ENCODE peak calls at places on chromosomes 1 and 21, in seven cellular contexts. One of them, this sample, is unnamed.
A peak's percentile ranks its signal among the peaks of the same experiment; 100 is the strongest.

GRCh38 chr1:213905315-213905714 is 82.5 kb upstream of the PROX1 start:
- DNase-seq in testis: no peak
- DNase-seq in ovary: no peak
- DNase-seq in adrenal gland: no peak
- DNase-seq in stomach: peak; percentile 53
- DNase-seq in GM12891: no peak
- DNase-seq in breast epithelium: no peak
- DNase-seq in this sample: no peak

GRCh38 chr21:31716106-31716505 is 15.8 kb downstream of the SCAF4 start:
- DNase-seq in testis: no peak
- DNase-seq in stomach: no peak
- DNase-seq in GM12891: no peak
- DNase-seq in adrenal gland: no peak
- DNase-seq in breast epithelium: no peak
- DNase-seq in ovary: no peak
- DNase-seq in this sample: no peak

GRCh38 chr1:172206256-172206655 is 214.2 kb upstream of the C1orf105 start:
- DNase-seq in GM12891: no peak
- DNase-seq in adrenal gland: no peak
- DNase-seq in testis: no peak
- DNase-seq in ovary: no peak
- DNase-seq in stomach: no peak
- DNase-seq in breast epithelium: no peak
- DNase-seq in this sample: no peak

GRCh38 chr1:171310661-171311087 is 3.3 kb upstream of the FMO4 start:
- DNase-seq in breast epithelium: no peak
- DNase-seq in GM12891: no peak
- DNase-seq in ovary: no peak
- DNase-seq in testis: no peak
- DNase-seq in stomach: no peak
- DNase-seq in adrenal gland: no peak
- DNase-seq in this sample: no peak

GRCh38 chr1:209154916-209155315 is 428.6 kb upstream of the CAMK1G start:
- DNase-seq in stomach: no peak
- DNase-seq in ovary: no peak
- DNase-seq in testis: no peak
- DNase-seq in GM12891: no peak
- DNase-seq in breast epithelium: no peak
- DNase-seq in adrenal gland: no peak
- DNase-seq in this sample: no peak

GRCh38 chr1:192530254-192530653 is 45.3 kb upstream of the RGS1 start:
- DNase-seq in GM12891: no peak
- DNase-seq in testis: no peak
- DNase-seq in ovary: no peak
- DNase-seq in breast epithelium: no peak
- DNase-seq in stomach: no peak
- DNase-seq in adrenal gland: no peak
- DNase-seq in this sample: no peak

GRCh38 chr1:218397752-218398339 is 52.7 kb downstream of the TGFB2 start:
- DNase-seq in adrenal gland: no peak
- DNase-seq in breast epithelium: no peak
- DNase-seq in ovary: no peak
- DNase-seq in GM12891: no peak
- DNase-seq in stomach: no peak
- DNase-seq in testis: no peak
- DNase-seq in this sample: no peak

GRCh38 chr1:210883821-210884220 is 250.1 kb downstream of the KCNH1 start:
- DNase-seq in adrenal gland: no peak
- DNase-seq in ovary: no peak
- DNase-seq in stomach: no peak
- DNase-seq in breast epithelium: no peak
- DNase-seq in testis: no peak
- DNase-seq in GM12891: no peak
- DNase-seq in this sample: no peak

GRCh38 chr1:220690140-220691038 is at the start of gene C1orf115:
- DNase-seq in testis: peak; percentile 82
- DNase-seq in ovary: peak; percentile 78
- DNase-seq in breast epithelium: peak; percentile 82
- DNase-seq in GM12891: peak; percentile 56
- DNase-seq in stomach: peak; percentile 89
- DNase-seq in adrenal gland: peak; percentile 76
- DNase-seq in this sample: peak; percentile 47

GRCh38 chr1:5890346-5891106 is 101.7 kb downstream of the NPHP4 start:
- DNase-seq in GM12891: no peak
- DNase-seq in ovary: no peak
- DNase-seq in stomach: no peak
- DNase-seq in testis: no peak
- DNase-seq in adrenal gland: no peak
- DNase-seq in breast epithelium: no peak
- DNase-seq in this sample: no peak

GRCh38 chr1:75100481-75101092 is 33.6 kb upstream of the LHX8 start:
- DNase-seq in testis: no peak
- DNase-seq in ovary: no peak
- DNase-seq in adrenal gland: no peak
- DNase-seq in breast epithelium: no peak
- DNase-seq in GM12891: no peak
- DNase-seq in stomach: no peak
- DNase-seq in this sample: no peak
- TF ChIP-seq POLR2A in testis: no peak
- TF ChIP-seq POLR2A in ovary: no peak
- TF ChIP-seq POLR2A in adrenal gland: no peak
- TF ChIP-seq POLR2A in breast epithelium: no peak
- TF ChIP-seq POLR2A in GM12891: no peak
- TF ChIP-seq POLR2A in stomach: no peak
- TF ChIP-seq POLR2A in this sample: no peak

GRCh38 chr21:38970765-38971164 is 165.0 kb downstream of the ETS2 start:
- DNase-seq in breast epithelium: no peak
- DNase-seq in testis: no peak
- DNase-seq in adrenal gland: no peak
- DNase-seq in ovary: no peak
- DNase-seq in GM12891: no peak
- DNase-seq in stomach: no peak
- DNase-seq in this sample: no peak

GRCh38 chr21:38968887-38969543 is 163.3 kb downstream of the ETS2 start:
- DNase-seq in breast epithelium: no peak
- DNase-seq in GM12891: no peak
- DNase-seq in ovary: no peak
- DNase-seq in adrenal gland: no peak
- DNase-seq in stomach: no peak
- DNase-seq in testis: no peak
- DNase-seq in this sample: no peak

GRCh38 chr21:38965241-38965640 is 159.5 kb downstream of the ETS2 start:
- DNase-seq in breast epithelium: no peak
- DNase-seq in stomach: no peak
- DNase-seq in testis: no peak
- DNase-seq in GM12891: no peak
- DNase-seq in adrenal gland: no peak
- DNase-seq in ovary: no peak
- DNase-seq in this sample: no peak

GRCh38 chr21:38963006-38963405 is 157.3 kb downstream of the ETS2 start:
- DNase-seq in ovary: no peak
- DNase-seq in adrenal gland: no peak
- DNase-seq in GM12891: no peak
- DNase-seq in stomach: no peak
- DNase-seq in testis: no peak
- DNase-seq in breast epithelium: no peak
- DNase-seq in this sample: no peak

DNA sequence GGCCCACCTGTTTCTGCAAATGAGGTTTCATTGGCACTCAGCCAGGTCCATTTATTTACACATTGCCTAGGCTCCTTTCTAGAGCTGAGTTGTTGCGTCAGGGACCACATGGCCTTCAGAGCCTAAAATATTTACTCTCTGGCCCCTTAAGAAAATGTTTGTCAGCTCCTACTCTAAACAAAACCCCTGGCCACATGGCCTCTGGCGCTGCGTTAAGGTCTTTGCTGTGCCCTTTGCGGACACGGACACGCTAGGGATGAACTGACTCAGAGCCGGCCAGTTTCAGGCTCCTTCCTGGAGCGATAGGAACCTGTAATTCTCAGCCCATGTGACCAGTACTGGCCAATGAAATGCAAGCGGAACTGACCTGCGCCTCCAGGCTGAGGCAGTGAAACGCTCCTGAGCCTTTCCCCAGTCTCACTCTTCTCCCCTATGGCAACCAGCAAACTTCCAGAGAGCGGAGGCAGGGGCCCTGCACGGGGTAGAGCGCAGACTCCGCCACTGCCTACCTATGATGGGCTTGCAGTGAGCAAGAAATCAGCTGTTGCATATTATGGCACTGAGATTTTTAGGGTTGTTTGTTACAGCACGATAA is 160.3 kb downstream of the ETS2 start:
- DNase-seq in adrenal gland: peak; percentile 35
- DNase-seq in breast epithelium: no peak
- DNase-seq in testis: peak; percentile 66
- DNase-seq in GM12891: no peak
- DNase-seq in ovary: peak; percentile 48
- DNase-seq in stomach: peak; percentile 81
- DNase-seq in this sample: no peak
- TF ChIP-seq POLR2A in adrenal gland: no peak
- TF ChIP-seq POLR2A in breast epithelium: no peak
- TF ChIP-seq POLR2A in testis: no peak
- TF ChIP-seq POLR2A in GM12891: no peak
- TF ChIP-seq POLR2A in ovary: no peak
- TF ChIP-seq POLR2A in stomach: no peak
- TF ChIP-seq POLR2A in this sample: no peak

GRCh38 chr1:161068306-161069200 is 1.1 kb downstream of the ARHGAP30 start:
- DNase-seq in adrenal gland: peak; percentile 61
- DNase-seq in GM12891: no peak
- DNase-seq in ovary: no peak
- DNase-seq in testis: peak; percentile 38
- DNase-seq in stomach: peak; percentile 62
- DNase-seq in breast epithelium: no peak
- DNase-seq in this sample: no peak
- TF ChIP-seq POLR2A in adrenal gland: no peak
- TF ChIP-seq POLR2A in GM12891: peak; percentile 72
- TF ChIP-seq POLR2A in ovary: no peak
- TF ChIP-seq POLR2A in testis: no peak
- TF ChIP-seq POLR2A in stomach: no peak
- TF ChIP-seq POLR2A in breast epithelium: no peak
- TF ChIP-seq POLR2A in this sample: no peak

GRCh38 chr1:155859881-155860841 is 794 bp downstream of the SYT11 start:
- DNase-seq in adrenal gland: peak; percentile 75
- DNase-seq in testis: peak; percentile 86
- DNase-seq in GM12891: peak; percentile 46
- DNase-seq in ovary: peak; percentile 91
- DNase-seq in breast epithelium: no peak
- DNase-seq in stomach: peak; percentile 33
- DNase-seq in this sample: peak; percentile 90
- TF ChIP-seq POLR2A in adrenal gland: no peak
- TF ChIP-seq POLR2A in testis: no peak
- TF ChIP-seq POLR2A in GM12891: peak; percentile 67
- TF ChIP-seq POLR2A in ovary: peak; percentile 47
- TF ChIP-seq POLR2A in breast epithelium: no peak
- TF ChIP-seq POLR2A in stomach: no peak
- TF ChIP-seq POLR2A in this sample: no peak

DNA sequence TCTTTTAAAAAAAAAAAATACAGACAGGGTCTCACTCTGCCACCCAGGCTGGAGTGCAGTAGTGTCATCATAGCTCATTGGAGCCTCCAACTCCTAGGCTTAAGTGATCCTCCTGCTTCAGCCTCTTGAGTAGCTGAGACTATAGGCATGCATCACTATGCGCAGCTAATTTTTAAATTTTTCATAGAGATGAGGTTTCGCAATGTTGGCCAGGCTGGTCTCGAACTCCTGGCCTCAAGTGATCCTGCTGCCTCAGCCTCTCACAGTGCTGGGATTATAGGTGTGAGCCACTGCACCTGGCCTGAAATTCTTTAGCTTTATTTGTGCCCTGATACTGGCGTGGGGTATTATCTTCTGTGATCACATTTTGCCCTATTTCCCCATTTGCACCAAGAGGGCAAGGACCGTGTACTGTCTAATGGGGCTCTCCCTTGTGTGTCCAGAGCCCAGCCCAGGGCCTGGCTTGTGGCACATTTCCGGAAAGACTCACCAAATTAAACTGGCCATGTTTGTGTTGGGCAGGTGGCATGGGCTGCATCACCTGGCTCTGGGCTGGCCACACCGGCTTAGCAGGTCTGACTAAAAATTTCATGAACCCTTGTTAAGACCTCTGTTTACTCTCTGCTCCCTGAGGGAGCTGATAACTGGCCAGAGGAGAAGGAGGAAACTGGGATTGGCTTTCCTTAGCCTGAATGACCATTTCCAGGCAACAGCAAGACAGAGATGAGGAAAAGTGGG is 32.2 kb downstream of the TRIM62 start:
- DNase-seq in adrenal gland: no peak
- DNase-seq in stomach: peak; percentile 93
- DNase-seq in ovary: no peak
- DNase-seq in breast epithelium: peak; percentile 85
- DNase-seq in testis: no peak
- DNase-seq in GM12891: no peak
- DNase-seq in this sample: no peak
- TF ChIP-seq POLR2A in adrenal gland: no peak
- TF ChIP-seq POLR2A in stomach: no peak
- TF ChIP-seq POLR2A in ovary: no peak
- TF ChIP-seq POLR2A in breast epithelium: no peak
- TF ChIP-seq POLR2A in testis: no peak
- TF ChIP-seq POLR2A in GM12891: no peak
- TF ChIP-seq POLR2A in this sample: no peak

GRCh38 chr1:950268-950667 is 8.8 kb downstream of the NOC2L start:
- DNase-seq in testis: no peak
- DNase-seq in GM12891: no peak
- DNase-seq in breast epithelium: no peak
- DNase-seq in ovary: no peak
- DNase-seq in stomach: no peak
- DNase-seq in adrenal gland: no peak
- DNase-seq in this sample: no peak
- TF ChIP-seq POLR2A in testis: no peak
- TF ChIP-seq POLR2A in GM12891: no peak
- TF ChIP-seq POLR2A in breast epithelium: no peak
- TF ChIP-seq POLR2A in ovary: no peak
- TF ChIP-seq POLR2A in stomach: no peak
- TF ChIP-seq POLR2A in adrenal gland: no peak
- TF ChIP-seq POLR2A in this sample: no peak

DNA sequence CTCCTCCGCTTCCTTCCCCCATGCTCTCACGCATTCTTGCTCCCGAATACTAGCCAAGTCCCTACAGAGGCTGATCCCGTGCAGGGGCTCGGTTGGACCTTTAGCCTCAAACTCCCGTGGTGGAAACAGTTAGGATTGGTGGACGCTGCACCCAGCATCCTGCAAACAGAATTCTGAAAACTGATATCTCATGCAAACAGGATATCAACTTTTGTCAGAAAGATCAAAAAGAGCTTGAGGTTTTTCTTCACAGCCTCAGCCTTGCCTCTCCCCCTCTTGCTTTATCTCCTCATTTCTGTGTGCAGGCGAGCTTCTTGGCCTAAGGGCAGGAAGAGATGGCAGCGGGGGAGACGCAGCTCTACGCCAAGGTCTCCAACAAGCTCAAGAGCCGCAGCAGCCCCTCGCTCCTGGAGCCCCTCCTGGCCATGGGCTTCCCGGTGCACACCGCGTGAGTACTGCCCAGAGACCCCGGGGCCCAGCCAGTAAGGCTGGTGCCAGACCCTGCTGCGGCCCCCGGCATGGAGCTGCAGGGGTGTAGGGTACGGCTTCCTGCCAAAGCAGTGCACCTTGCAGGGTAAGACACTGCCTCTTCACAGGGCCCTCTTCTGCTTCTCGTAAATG is at the start of gene UBASH3A:
- DNase-seq in adrenal gland: no peak
- DNase-seq in breast epithelium: no peak
- DNase-seq in GM12891: no peak
- DNase-seq in testis: no peak
- DNase-seq in stomach: no peak
- DNase-seq in ovary: no peak
- DNase-seq in this sample: no peak
- TF ChIP-seq POLR2A in adrenal gland: no peak
- TF ChIP-seq POLR2A in breast epithelium: no peak
- TF ChIP-seq POLR2A in GM12891: no peak
- TF ChIP-seq POLR2A in testis: no peak
- TF ChIP-seq POLR2A in stomach: no peak
- TF ChIP-seq POLR2A in ovary: no peak
- TF ChIP-seq POLR2A in this sample: no peak

GRCh38 chr21:26068776-26069175 is 101.8 kb downstream of the APP start:
- DNase-seq in ovary: no peak
- DNase-seq in testis: no peak
- DNase-seq in stomach: no peak
- DNase-seq in breast epithelium: no peak
- DNase-seq in GM12891: no peak
- DNase-seq in adrenal gland: no peak
- DNase-seq in this sample: no peak
- TF ChIP-seq POLR2A in ovary: no peak
- TF ChIP-seq POLR2A in testis: no peak
- TF ChIP-seq POLR2A in stomach: no peak
- TF ChIP-seq POLR2A in breast epithelium: no peak
- TF ChIP-seq POLR2A in GM12891: no peak
- TF ChIP-seq POLR2A in adrenal gland: no peak
- TF ChIP-seq POLR2A in this sample: no peak